ENCODE peak calls at places on chromosomes 16 and 17, in six cellular contexts. E, O, Q, Y, Z and M are unnamed samples.

GRCh38 chr17:9529033-9529748 is 46.4 kb downstream of the STX8 start:
- DNase-seq in Z (no peak), O (peak), E (no peak), Y (no peak), Q (peak), M (no peak)

GRCh38 chr17:82231562-82232321 is 2.9 kb downstream of the SLC16A3 start:
- DNase-seq in Q (peak), O (peak), Y (peak), E (peak), Z (no peak), M (no peak)

GRCh38 chr17:9842057-9842758 is 16.5 kb downstream of the GLP2R start:
- DNase-seq in E (peak), O (peak), Q (peak), Z (no peak), Y (no peak), M (no peak)

GRCh38 chr17:27569884-27570577 is 61.0 kb upstream of the LGALS9 start:
- DNase-seq in Y (peak), O (peak), Z (no peak), Q (no peak), E (no peak), M (no peak)

GRCh38 chr16:65372171-65372570 is 250.3 kb upstream of the CDH11 start:
- DNase-seq in Y (no peak), E (no peak), O (no peak), Q (no peak), Z (no peak), M (no peak)

GRCh38 chr16:73064227-73064995 is 16.5 kb upstream of the ZFHX3 start:
- DNase-seq in O (peak), E (peak), Y (no peak), Z (no peak), Q (peak), M (peak)

GRCh38 chr16:9647981-9648701 is 534.1 kb downstream of the GRIN2A start:
- DNase-seq in Q (no peak), O (no peak), Z (no peak), Y (peak), E (no peak), M (peak)

GRCh38 chr16:49952386-49952785 is 72.6 kb upstream of the CNEP1R1 start:
- DNase-seq in E (no peak), Z (no peak), Y (peak), O (peak), Q (no peak), M (no peak)

GRCh38 chr17:64377769-64378282 is 12.8 kb downstream of the PECAM1 start:
- DNase-seq in E (no peak), O (peak), Y (no peak), Q (peak), Z (no peak), M (no peak)

GRCh38 chr17:44247346-44248219 is 20.4 kb downstream of the SLC4A1 start:
- DNase-seq in E (no peak), Z (no peak), Y (no peak), Q (no peak), O (no peak), M (no peak)

GRCh38 chr16:67156146-67156844 is 3.4 kb downstream of the TRADD start:
- DNase-seq in Z (no peak), Q (no peak), Y (no peak), E (peak), O (no peak), M (no peak)

GRCh38 chr17:61253293-61253801 is 146.3 kb upstream of the TBX2 start:
- DNase-seq in Q (no peak), E (no peak), Y (no peak), Z (no peak), O (no peak), M (no peak)

GRCh38 chr17:15398291-15398690 is 56.9 kb upstream of the TEKT3 start:
- DNase-seq in Y (no peak), E (no peak), Z (no peak), Q (peak), O (peak), M (no peak)

GRCh38 chr16:85383836-85384825 is 229.0 kb upstream of the GSE1 start:
- DNase-seq in E (no peak), O (no peak), Y (no peak), Q (no peak), Z (no peak), M (no peak)

GRCh38 chr16:85369741-85370528 is 243.2 kb upstream of the GSE1 start:
- DNase-seq in Y (peak), E (peak), Q (no peak), Z (no peak), O (peak), M (peak)

GRCh38 chr16:67719778-67720144 is 645 bp upstream of the GFOD2 start:
- DNase-seq in Y (peak), Q (peak), E (no peak), O (peak), Z (no peak), M (peak)

GRCh38 chr16:31537362-31537921 is 9.7 kb downstream of the AHSP start:
- DNase-seq in Z (peak), E (peak), Y (no peak), O (no peak), Q (no peak), M (no peak)

GRCh38 chr17:38601539-38602351 is 4.0 kb downstream of the SRCIN1 start:
- DNase-seq in Z (no peak), E (peak), O (no peak), Y (no peak), Q (no peak), M (no peak)

GRCh38 chr17:28199115-28199514 is 119.9 kb upstream of the TMEM97 start:
- DNase-seq in Y (peak), Z (no peak), E (no peak), O (no peak), Q (no peak), M (no peak)

DNA sequence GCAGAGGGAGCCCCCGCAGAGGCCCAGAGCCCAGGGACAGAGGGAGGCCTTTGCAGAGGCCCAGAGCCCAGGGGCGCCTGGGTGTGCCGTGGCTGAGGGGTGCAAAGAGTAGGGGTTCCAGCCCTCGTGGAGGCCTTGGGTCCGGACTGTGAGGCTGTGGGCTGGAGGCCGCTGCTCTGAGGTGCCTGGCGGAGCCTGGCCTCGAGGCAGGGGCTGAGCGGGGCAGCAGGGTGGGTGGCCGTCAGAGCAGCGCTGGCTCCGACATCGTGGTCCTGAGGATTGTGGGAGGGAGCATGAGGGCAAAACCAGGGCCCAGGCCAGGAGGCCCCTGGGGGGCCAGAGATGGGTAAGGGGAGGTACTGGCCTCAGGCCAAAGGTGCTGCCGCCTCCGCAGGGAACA is 33.4 kb downstream of the TSC2 start:
- DNase-seq in Z (no peak), Q (no peak), Y (no peak), E (no peak), O (no peak), M (no peak)
- H3K14ac ChIP-seq in Z (no peak), Q (no peak), Y (no peak), E (no peak), O (no peak), M (no peak)

GRCh38 chr16:19153876-19154275 is 14.2 kb upstream of the SYT17 start:
- DNase-seq in Q (peak), E (no peak), O (peak), Z (no peak), Y (no peak), M (no peak)
- H3K4me2 ChIP-seq in Q (no peak), E (no peak), O (no peak), Z (no peak), Y (no peak), M (no peak)

GRCh38 chr16:88524274-88524972 is 45.8 kb upstream of the ZC3H18 start:
- DNase-seq in Z (no peak), O (no peak), Y (no peak), Q (no peak), E (no peak), M (no peak)
- H3K14ac ChIP-seq in Z (no peak), O (no peak), Y (no peak), Q (no peak), E (no peak), M (peak)

DNA sequence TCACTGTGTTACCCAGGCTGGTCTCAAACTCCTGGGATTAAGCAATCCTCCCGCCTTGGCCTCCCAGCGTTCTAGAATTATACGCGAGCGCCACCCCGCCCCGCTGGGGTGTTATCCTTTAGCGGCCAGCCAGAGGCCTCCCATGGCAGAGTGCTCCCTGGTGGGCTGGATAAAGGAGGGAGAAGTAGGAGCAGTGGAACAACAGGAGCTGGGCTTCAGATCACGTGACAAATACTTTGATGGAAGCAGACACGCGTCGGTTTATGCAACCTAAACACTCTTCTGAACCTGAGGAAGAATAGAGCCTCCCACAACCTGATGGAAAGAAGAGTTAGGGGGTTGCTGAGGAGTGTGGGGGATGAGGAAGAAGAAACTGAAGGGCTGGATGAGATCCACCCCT is 2114.0 kb downstream of the TP53TG3F start:
- DNase-seq in E (no peak), Y (no peak), O (no peak), Q (no peak), Z (no peak), M (no peak)
- H3K4me2 ChIP-seq in E (no peak), Y (no peak), O (no peak), Q (no peak), Z (no peak), M (no peak)

DNA sequence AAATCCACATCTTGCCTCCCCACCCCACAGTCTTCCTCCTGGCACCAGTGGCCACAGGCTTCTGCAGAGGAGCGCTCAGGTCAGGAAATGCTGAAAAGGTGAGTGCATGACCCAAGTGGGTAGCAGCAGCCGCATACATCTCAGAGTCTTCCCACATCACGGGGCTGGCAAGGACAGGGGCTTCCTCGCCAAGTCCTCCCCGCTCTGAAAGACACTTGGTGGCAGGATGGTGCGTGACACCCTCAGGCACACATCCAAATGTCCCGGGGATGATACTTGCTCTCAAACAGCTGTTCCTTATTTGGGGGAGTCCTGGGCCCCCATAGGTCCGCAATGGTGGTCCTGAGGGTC is 8.8 kb upstream of the SLC16A5 start:
- DNase-seq in E (peak), Q (no peak), O (no peak), Z (no peak), Y (no peak), M (no peak)
- H3K14ac ChIP-seq in E (no peak), Q (peak), O (no peak), Z (no peak), Y (peak), M (no peak)

DNA sequence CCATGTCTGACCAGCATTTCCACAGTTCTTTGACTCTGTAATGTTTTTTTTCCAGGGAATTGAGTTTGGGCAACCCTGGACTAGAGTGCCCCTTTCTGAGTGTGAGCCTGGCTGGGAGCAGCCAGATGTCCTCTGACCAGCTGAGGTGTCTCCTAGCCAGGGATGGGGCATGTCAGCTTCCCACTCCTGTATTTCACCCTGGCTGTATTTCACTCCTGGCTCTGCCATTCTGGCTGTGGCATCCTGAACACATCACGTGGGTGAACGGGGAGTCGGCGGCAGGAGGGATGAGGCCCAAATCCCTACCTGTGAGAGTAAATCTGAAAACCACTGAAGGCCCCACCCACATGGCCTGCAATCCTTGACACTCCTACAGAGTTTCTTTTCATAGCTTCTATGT is 31.3 kb downstream of the KDM8 start:
- DNase-seq in Q (no peak), O (no peak), E (no peak), Z (no peak), Y (no peak), M (no peak)
- H3K4me2 ChIP-seq in Q (no peak), O (no peak), E (no peak), Z (no peak), Y (no peak), M (no peak)

GRCh38 chr16:89325861-89326471 is 108.5 kb downstream of the ZNF778 start:
- DNase-seq in Y (no peak), E (no peak), Q (peak), Z (no peak), O (peak), M (no peak)
- H3K14ac ChIP-seq in Y (peak), E (no peak), Q (peak), Z (no peak), O (no peak), M (no peak)

DNA sequence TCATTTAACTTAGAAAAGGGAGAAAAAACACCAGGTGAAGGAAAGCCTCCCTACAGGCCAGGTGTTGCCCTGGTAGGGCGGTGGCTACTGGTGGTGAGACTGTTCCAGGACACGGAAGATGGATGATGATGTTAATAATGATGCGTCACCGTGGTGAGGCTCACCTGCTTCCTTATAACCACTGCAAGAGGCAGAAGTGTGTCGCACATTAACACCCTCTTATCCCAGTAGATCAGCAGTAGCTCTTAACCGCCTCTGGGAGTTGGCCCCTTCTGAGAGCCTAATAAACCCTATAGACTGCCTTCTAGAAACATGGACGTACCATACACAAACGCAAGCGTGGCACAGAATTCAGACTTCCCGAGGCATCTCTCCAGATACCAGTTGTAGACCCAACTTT is 7.8 kb downstream of the BFAR start:
- DNase-seq in E (no peak), Y (no peak), Z (no peak), O (no peak), Q (no peak), M (no peak)
- H3K4me2 ChIP-seq in E (no peak), Y (no peak), Z (no peak), O (no peak), Q (no peak), M (no peak)

GRCh38 chr17:71872843-71873242 is 248.0 kb upstream of the SOX9 start:
- DNase-seq in O (no peak), Q (no peak), Y (no peak), E (no peak), Z (no peak), M (no peak)
- H3K14ac ChIP-seq in O (no peak), Q (no peak), Y (no peak), E (no peak), Z (no peak), M (no peak)